ENCODE peak calls at places on chromosomes 12 and 14, in five cellular contexts. One of them, this sample, is unnamed.

GRCh38 chr12:990308-990648 is 745 bp upstream of the ERC1 start:
- DNase-seq in spleen: peak; percentile 90
- DNase-seq in transverse colon: peak; percentile 72
- DNase-seq in adrenal gland: peak; percentile 74
- DNase-seq in endothelial cell of umbilical vein: no peak
- DNase-seq in this sample: peak; percentile 82

GRCh38 chr12:105882404-105882803 is 256.4 kb downstream of the NUAK1 start:
- DNase-seq in spleen: no peak
- DNase-seq in transverse colon: no peak
- DNase-seq in adrenal gland: no peak
- DNase-seq in endothelial cell of umbilical vein: no peak
- DNase-seq in this sample: no peak

GRCh38 chr14:103541494-103541943 is 12.5 kb downstream of the TRMT61A start:
- DNase-seq in spleen: no peak
- DNase-seq in transverse colon: no peak
- DNase-seq in adrenal gland: no peak
- DNase-seq in endothelial cell of umbilical vein: no peak
- DNase-seq in this sample: no peak

GRCh38 chr14:37197421-37198272 is at the start of gene MIPOL1:
- DNase-seq in spleen: peak; percentile 84
- DNase-seq in transverse colon: peak; percentile 85
- DNase-seq in adrenal gland: peak; percentile 87
- DNase-seq in endothelial cell of umbilical vein: peak; percentile 93
- DNase-seq in this sample: peak; percentile 92

GRCh38 chr14:71061458-71061857 is 154.2 kb downstream of the PCNX1 start:
- DNase-seq in spleen: no peak
- DNase-seq in transverse colon: no peak
- DNase-seq in adrenal gland: no peak
- DNase-seq in endothelial cell of umbilical vein: no peak
- DNase-seq in this sample: no peak

GRCh38 chr14:32331227-32331597 is 2.1 kb downstream of the AKAP6 start:
- DNase-seq in spleen: no peak
- DNase-seq in transverse colon: no peak
- DNase-seq in adrenal gland: no peak
- DNase-seq in endothelial cell of umbilical vein: no peak
- DNase-seq in this sample: no peak

GRCh38 chr12:15627995-15628945 is 160.9 kb downstream of the EPS8 start:
- DNase-seq in spleen: no peak
- DNase-seq in transverse colon: no peak
- DNase-seq in adrenal gland: no peak
- DNase-seq in endothelial cell of umbilical vein: peak; percentile 66
- DNase-seq in this sample: no peak

GRCh38 chr14:103880334-103880985 is 33.1 kb upstream of the PPP1R13B start:
- DNase-seq in spleen: peak; percentile 88
- DNase-seq in transverse colon: peak; percentile 72
- DNase-seq in adrenal gland: peak; percentile 80
- DNase-seq in endothelial cell of umbilical vein: peak; percentile 43
- DNase-seq in this sample: peak; percentile 95

GRCh38 chr12:23561536-23561935 is 387.9 kb downstream of the SOX5 start:
- DNase-seq in spleen: no peak
- DNase-seq in transverse colon: no peak
- DNase-seq in adrenal gland: no peak
- DNase-seq in endothelial cell of umbilical vein: no peak
- DNase-seq in this sample: no peak

GRCh38 chr12:74412607-74413230 is 124.9 kb upstream of the ATXN7L3B start:
- DNase-seq in spleen: no peak
- DNase-seq in transverse colon: no peak
- DNase-seq in adrenal gland: no peak
- DNase-seq in endothelial cell of umbilical vein: peak; percentile 18
- DNase-seq in this sample: no peak

GRCh38 chr14:69710378-69710777 is 56.6 kb upstream of the SRSF5 start:
- DNase-seq in spleen: no peak
- DNase-seq in transverse colon: no peak
- DNase-seq in adrenal gland: no peak
- DNase-seq in endothelial cell of umbilical vein: no peak
- DNase-seq in this sample: no peak

GRCh38 chr12:132429122-132429931 is 60.6 kb upstream of the FBRSL1 start:
- DNase-seq in spleen: no peak
- DNase-seq in transverse colon: no peak
- DNase-seq in adrenal gland: no peak
- DNase-seq in endothelial cell of umbilical vein: no peak
- DNase-seq in this sample: no peak

GRCh38 chr12:52603314-52603713 is 2.1 kb upstream of the KRT72 start:
- DNase-seq in spleen: no peak
- DNase-seq in transverse colon: no peak
- DNase-seq in adrenal gland: no peak
- DNase-seq in endothelial cell of umbilical vein: no peak
- DNase-seq in this sample: no peak
- H3K4me1 ChIP-seq in spleen: no peaks in the 10 kb centered on the region
- H3K4me1 ChIP-seq in transverse colon: no peaks in the 10 kb centered on the region
- H3K4me1 ChIP-seq in adrenal gland: no peaks in the 10 kb centered on the region
- H3K4me1 ChIP-seq in endothelial cell of umbilical vein: no peaks in the 10 kb centered on the region
- H3K4me1 ChIP-seq in this sample: no peaks in the 10 kb centered on the region

GRCh38 chr12:57750561-57751431 is 1.3 kb downstream of the CDK4 start:
- DNase-seq in spleen: no peak
- DNase-seq in transverse colon: no peak
- DNase-seq in adrenal gland: no peak
- DNase-seq in endothelial cell of umbilical vein: no peak
- DNase-seq in this sample: no peak
- TF ChIP-seq POLR2A in spleen: no peak
- TF ChIP-seq POLR2A in transverse colon: no peak
- TF ChIP-seq POLR2A in adrenal gland: no peak
- TF ChIP-seq POLR2A in endothelial cell of umbilical vein: no peak
- TF ChIP-seq POLR2A in this sample: no peak

DNA sequence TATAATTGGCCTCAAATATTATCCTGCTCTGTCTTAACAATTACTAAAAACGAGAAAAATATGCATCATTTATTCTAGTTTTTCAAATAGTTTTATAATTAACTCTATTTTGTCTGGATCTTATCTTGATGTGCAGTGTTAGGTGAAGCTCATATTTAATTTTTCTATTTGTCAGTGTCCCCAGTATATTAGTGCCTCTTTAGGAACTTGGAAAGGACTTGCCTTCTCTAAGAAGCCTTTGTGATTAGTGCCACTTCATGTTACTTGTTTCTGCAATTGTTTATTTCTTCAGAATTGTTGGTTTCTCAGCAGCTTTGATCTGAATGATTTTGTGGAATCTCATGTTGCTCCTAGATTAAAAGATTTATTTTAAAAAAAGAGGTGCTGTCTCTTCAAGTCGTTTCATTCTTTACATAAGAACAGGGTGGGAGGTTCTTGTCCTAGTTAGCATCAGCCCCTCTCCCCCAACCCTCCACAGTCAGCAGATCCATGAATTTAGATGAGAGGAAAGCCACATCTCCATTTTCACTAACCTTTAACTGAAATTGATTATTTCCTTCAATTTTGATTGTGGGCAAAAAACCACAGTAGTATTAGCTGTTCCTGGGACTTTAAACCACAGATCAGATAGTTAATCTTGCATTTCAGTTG is 434.4 kb downstream of the RAD51B start:
- DNase-seq in spleen: no peak
- DNase-seq in transverse colon: no peak
- DNase-seq in adrenal gland: no peak
- DNase-seq in endothelial cell of umbilical vein: no peak
- DNase-seq in this sample: no peak
- H3K4me1 ChIP-seq in spleen: peaks cover 23% of the 10 kb centered on the region
- H3K4me1 ChIP-seq in transverse colon: peaks cover 42% of the 10 kb centered on the region
- H3K4me1 ChIP-seq in adrenal gland: peaks cover 13% of the 10 kb centered on the region
- H3K4me1 ChIP-seq in endothelial cell of umbilical vein: peaks cover 19% of the 10 kb centered on the region
- H3K4me1 ChIP-seq in this sample: no peaks in the 10 kb centered on the region

GRCh38 chr12:108637222-108637621 is 3.5 kb upstream of the SELPLG start:
- DNase-seq in spleen: peak; percentile 63
- DNase-seq in transverse colon: no peak
- DNase-seq in adrenal gland: no peak
- DNase-seq in endothelial cell of umbilical vein: no peak
- DNase-seq in this sample: no peak
- TF ChIP-seq POLR2A in spleen: no peak
- TF ChIP-seq POLR2A in transverse colon: no peak
- TF ChIP-seq POLR2A in adrenal gland: no peak
- TF ChIP-seq POLR2A in endothelial cell of umbilical vein: no peak
- TF ChIP-seq POLR2A in this sample: no peak

DNA sequence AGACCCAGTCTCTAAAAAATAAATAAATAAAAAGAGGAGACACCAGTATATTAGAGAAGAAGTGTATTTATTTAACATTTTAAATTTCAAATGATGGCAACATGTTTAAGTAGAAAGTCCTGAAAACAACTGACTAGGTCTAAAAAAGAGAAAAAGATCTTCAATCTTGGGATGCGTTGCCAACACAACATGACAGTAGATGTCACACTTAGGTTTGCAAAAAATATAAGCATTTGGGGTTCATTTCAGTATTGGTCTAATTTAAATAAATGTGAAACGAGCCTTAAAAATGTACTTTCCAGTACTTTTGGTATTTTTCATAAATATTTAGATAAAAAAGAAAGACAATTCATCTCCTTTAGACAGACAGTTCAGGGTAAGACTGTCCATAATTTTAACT is 4.5 kb downstream of the C14orf93 start:
- DNase-seq in spleen: no peak
- DNase-seq in transverse colon: no peak
- DNase-seq in adrenal gland: no peak
- DNase-seq in endothelial cell of umbilical vein: no peak
- DNase-seq in this sample: no peak
- H3K4me1 ChIP-seq in spleen: peaks cover 31% of the 10 kb centered on the region
- H3K4me1 ChIP-seq in transverse colon: peaks cover 45% of the 10 kb centered on the region
- H3K4me1 ChIP-seq in adrenal gland: no peaks in the 10 kb centered on the region
- H3K4me1 ChIP-seq in endothelial cell of umbilical vein: peaks cover 28% of the 10 kb centered on the region
- H3K4me1 ChIP-seq in this sample: peaks cover 4% of the 10 kb centered on the region

GRCh38 chr12:121792607-121793500 is 634 bp downstream of the RHOF start:
- DNase-seq in spleen: peak; percentile 93
- DNase-seq in transverse colon: peak; percentile 61
- DNase-seq in adrenal gland: peak; percentile 66
- DNase-seq in endothelial cell of umbilical vein: no peak
- DNase-seq in this sample: peak; percentile 38
- TF ChIP-seq POLR2A in spleen: no peak
- TF ChIP-seq POLR2A in transverse colon: no peak
- TF ChIP-seq POLR2A in adrenal gland: no peak
- TF ChIP-seq POLR2A in endothelial cell of umbilical vein: no peak
- TF ChIP-seq POLR2A in this sample: no peak

GRCh38 chr12:47814539-47815170 is 5.0 kb downstream of the HDAC7 start:
- DNase-seq in spleen: no peak
- DNase-seq in transverse colon: no peak
- DNase-seq in adrenal gland: peak; percentile 23
- DNase-seq in endothelial cell of umbilical vein: no peak
- DNase-seq in this sample: no peak

GRCh38 chr12:47818007-47818376 is 1.7 kb downstream of the HDAC7 start:
- DNase-seq in spleen: peak; percentile 74
- DNase-seq in transverse colon: no peak
- DNase-seq in adrenal gland: peak; percentile 10
- DNase-seq in endothelial cell of umbilical vein: no peak
- DNase-seq in this sample: no peak

GRCh38 chr12:47817272-47818006 is 2.3 kb downstream of the HDAC7 start:
- DNase-seq in spleen: peak; percentile 71
- DNase-seq in transverse colon: no peak
- DNase-seq in adrenal gland: peak; percentile 24
- DNase-seq in endothelial cell of umbilical vein: no peak
- DNase-seq in this sample: no peak

GRCh38 chr12:47818382-47818700 is 1.4 kb downstream of the HDAC7 start:
- DNase-seq in spleen: no peak
- DNase-seq in transverse colon: peak; percentile 26
- DNase-seq in adrenal gland: no peak
- DNase-seq in endothelial cell of umbilical vein: peak; percentile 69
- DNase-seq in this sample: no peak

GRCh38 chr12:47816646-47817271 is 2.9 kb downstream of the HDAC7 start:
- DNase-seq in spleen: peak; percentile 79
- DNase-seq in transverse colon: no peak
- DNase-seq in adrenal gland: peak; percentile 16
- DNase-seq in endothelial cell of umbilical vein: peak; percentile 90
- DNase-seq in this sample: no peak
- H3K4me1 ChIP-seq in spleen: peaks cover 79% of the 10 kb centered on the region
- H3K4me1 ChIP-seq in transverse colon: peaks cover 79% of the 10 kb centered on the region
- H3K4me1 ChIP-seq in adrenal gland: peaks cover 77% of the 10 kb centered on the region
- H3K4me1 ChIP-seq in endothelial cell of umbilical vein: peaks cover 75% of the 10 kb centered on the region
- H3K4me1 ChIP-seq in this sample: no peaks in the 10 kb centered on the region

GRCh38 chr12:118102070-118102469 is 1.7 kb downstream of the VSIG10 start:
- DNase-seq in spleen: no peak
- DNase-seq in transverse colon: peak; percentile 35
- DNase-seq in adrenal gland: peak; percentile 22
- DNase-seq in endothelial cell of umbilical vein: no peak
- DNase-seq in this sample: peak; percentile 61

GRCh38 chr12:118103231-118103600 is 595 bp downstream of the VSIG10 start:
- DNase-seq in spleen: no peak
- DNase-seq in transverse colon: peak; percentile 31
- DNase-seq in adrenal gland: no peak
- DNase-seq in endothelial cell of umbilical vein: peak; percentile 43
- DNase-seq in this sample: peak; percentile 41

GRCh38 chr12:118102609-118103008 is 1.2 kb downstream of the VSIG10 start:
- DNase-seq in spleen: no peak
- DNase-seq in transverse colon: no peak
- DNase-seq in adrenal gland: no peak
- DNase-seq in endothelial cell of umbilical vein: no peak
- DNase-seq in this sample: no peak

GRCh38 chr12:118101051-118101450 is 2.8 kb downstream of the VSIG10 start:
- DNase-seq in spleen: no peak
- DNase-seq in transverse colon: no peak
- DNase-seq in adrenal gland: no peak
- DNase-seq in endothelial cell of umbilical vein: no peak
- DNase-seq in this sample: no peak

GRCh38 chr12:118103601-118104382 is at the start of gene VSIG10:
- DNase-seq in spleen: peak; percentile 86
- DNase-seq in transverse colon: peak; percentile 89
- DNase-seq in adrenal gland: peak; percentile 80
- DNase-seq in endothelial cell of umbilical vein: peak; percentile 74
- DNase-seq in this sample: peak; percentile 86
- TF ChIP-seq POLR2A in spleen: peak; percentile 20
- TF ChIP-seq POLR2A in transverse colon: peak; percentile 94
- TF ChIP-seq POLR2A in adrenal gland: peak; percentile 41
- TF ChIP-seq POLR2A in endothelial cell of umbilical vein: no peak
- TF ChIP-seq POLR2A in this sample: peak; percentile 97

DNA sequence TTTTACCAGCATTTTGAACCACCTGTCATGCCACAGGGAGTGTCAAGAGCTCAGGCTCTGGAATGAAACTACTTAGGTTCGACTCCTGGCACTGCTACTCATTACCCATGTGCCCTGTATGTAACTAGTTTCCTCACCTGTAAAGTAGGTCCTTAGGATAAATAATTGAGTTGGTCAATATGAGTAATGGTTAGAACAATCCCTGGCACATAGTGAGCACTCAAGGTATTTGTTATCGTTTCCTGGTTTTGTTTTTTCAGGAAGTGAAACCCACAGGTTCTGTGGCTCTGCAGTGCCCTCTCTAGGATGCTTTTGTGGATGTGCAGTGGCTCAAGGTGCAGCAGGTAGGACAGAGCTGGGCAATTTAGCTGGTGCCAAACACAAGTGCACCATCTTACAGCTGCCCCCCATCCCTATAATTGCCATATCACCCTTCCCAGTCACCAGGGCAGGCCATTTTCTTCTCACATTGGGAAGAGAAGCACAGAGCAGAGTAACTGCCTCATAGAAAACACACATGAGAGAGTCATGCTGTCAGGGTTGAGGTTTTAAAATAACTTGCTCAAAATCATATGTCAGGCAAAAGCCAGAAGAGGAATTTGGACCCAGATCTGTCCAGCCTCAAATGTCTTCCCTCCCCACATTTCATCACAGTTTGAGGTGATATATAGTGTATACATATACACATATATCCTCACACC is 297.5 kb downstream of the RPAP3 start:
- DNase-seq in spleen: no peak
- DNase-seq in transverse colon: peak; percentile 16
- DNase-seq in adrenal gland: no peak
- DNase-seq in endothelial cell of umbilical vein: peak; percentile 12
- DNase-seq in this sample: no peak
- H3K4me1 ChIP-seq in spleen: peaks cover 11% of the 10 kb centered on the region
- H3K4me1 ChIP-seq in transverse colon: no peaks in the 10 kb centered on the region
- H3K4me1 ChIP-seq in adrenal gland: no peaks in the 10 kb centered on the region
- H3K4me1 ChIP-seq in endothelial cell of umbilical vein: peaks cover 4% of the 10 kb centered on the region
- H3K4me1 ChIP-seq in this sample: no peaks in the 10 kb centered on the region

This sample was measured in right lobe of liver.